ENCODE peak calls at places on chromosomes 1 and 21, in seven cellular contexts. W is GM12878, X is K562, O is HCT116, Y is SK-N-SH, L is H1, V is HepG2. B is an unnamed sample.

GRCh38 chr21:38386967-38387366 is 111.3 kb downstream of the ERG start:
- DNase-seq in Y (no peak), V (no peak), O (no peak), X (no peak), W (no peak), L (no peak), B (no peak)

GRCh38 chr1:200894712-200895447 is at the start of gene INAVA:
- DNase-seq in X (no peak), Y (no peak), V (no peak), O (peak), L (no peak), W (no peak), B (peak)

GRCh38 chr21:33936221-33937038 is 20.8 kb upstream of the ATP5PO start:
- DNase-seq in Y (no peak), W (no peak), X (no peak), L (no peak), V (no peak), O (no peak), B (no peak)

GRCh38 chr1:111052246-111052645 is 87.6 kb downstream of the DRAM2 start:
- DNase-seq in Y (no peak), L (no peak), V (no peak), O (no peak), W (no peak), X (no peak), B (no peak)

GRCh38 chr1:73611681-73612080 is 586.3 kb downstream of the LRRIQ3 start:
- DNase-seq in O (no peak), W (no peak), V (no peak), L (no peak), X (no peak), Y (no peak), B (no peak)

GRCh38 chr21:28776251-28776650 is 216.4 kb downstream of the LTN1 start:
- DNase-seq in O (no peak), X (no peak), Y (no peak), W (no peak), L (no peak), V (no peak), B (no peak)

GRCh38 chr1:8370928-8371327 is 53.0 kb downstream of the SLC45A1 start:
- DNase-seq in W (no peak), Y (no peak), O (no peak), L (no peak), X (no peak), V (no peak), B (no peak)

GRCh38 chr1:46806196-46807020 is 7.6 kb downstream of the CYP4B1 start:
- DNase-seq in W (no peak), Y (no peak), L (no peak), O (no peak), X (no peak), V (no peak), B (peak)

GRCh38 chr1:23727362-23727811 is 15.9 kb upstream of the ELOA start:
- DNase-seq in X (no peak), Y (no peak), W (no peak), V (peak), L (no peak), O (no peak), B (peak)

GRCh38 chr1:21822349-21822748 is 10.3 kb downstream of the LDLRAD2 start:
- DNase-seq in O (no peak), V (no peak), X (peak), Y (peak), L (peak), W (no peak), B (no peak)

GRCh38 chr1:6486433-6487011 is 4.9 kb downstream of the PLEKHG5 start:
- DNase-seq in W (no peak), X (peak), O (peak), V (peak), Y (peak), L (peak), B (peak)

GRCh38 chr1:202192770-202193613 is 607 bp upstream of the LGR6 start:
- DNase-seq in V (peak), L (peak), O (no peak), X (peak), W (no peak), Y (peak), B (peak)

GRCh38 chr1:42798010-42798409 is 13.2 kb downstream of the TMEM269 start:
- DNase-seq in V (no peak), L (no peak), O (no peak), Y (no peak), X (no peak), W (no peak), B (no peak)

GRCh38 chr1:15348648-15349047 is 61.0 kb upstream of the EFHD2 start:
- DNase-seq in V (no peak), O (no peak), W (no peak), L (no peak), X (no peak), Y (no peak), B (no peak)

GRCh38 chr1:91856996-91857395 is 29.0 kb downstream of the TGFBR3 start:
- DNase-seq in X (no peak), Y (no peak), L (no peak), O (no peak), V (no peak), W (no peak), B (no peak)

GRCh38 chr1:10761503-10762152 is 34.8 kb downstream of the CASZ1 start:
- DNase-seq in L (no peak), O (no peak), V (peak), W (no peak), X (no peak), Y (no peak), B (no peak)

DNA sequence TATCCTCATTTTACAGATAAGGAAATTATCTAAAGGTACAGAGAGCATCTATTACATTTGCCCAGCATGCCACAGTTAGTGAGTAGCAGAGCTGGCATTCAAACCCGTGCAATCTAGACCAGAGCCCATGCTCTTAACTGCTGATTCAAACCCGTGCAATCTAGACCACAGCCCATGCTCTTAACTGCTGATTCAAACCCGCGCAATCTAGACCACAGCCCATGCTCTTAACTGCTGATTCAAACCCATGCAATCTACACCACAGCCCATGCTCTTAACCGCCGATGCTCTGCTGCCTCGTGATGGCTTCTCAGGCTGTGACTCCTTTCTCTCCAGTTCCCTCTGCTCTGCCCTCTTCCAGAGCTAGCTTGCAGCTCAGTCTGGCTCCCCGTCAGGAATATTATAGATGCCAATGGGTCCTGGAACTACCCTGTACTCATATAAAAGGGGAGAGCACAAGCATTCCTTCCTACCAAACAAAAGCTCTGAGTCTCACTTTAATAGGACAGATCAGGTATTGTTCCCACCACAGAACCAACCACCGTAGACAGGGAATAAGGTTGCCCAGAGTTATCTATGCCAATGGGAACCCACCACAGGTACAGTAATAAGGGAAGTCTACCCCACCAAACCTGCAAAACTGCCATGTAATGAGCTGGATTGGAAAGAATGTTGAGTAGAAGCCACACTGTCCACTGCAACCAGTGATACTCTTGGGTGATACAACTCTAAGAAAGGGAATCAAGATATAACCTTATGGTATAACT is 78.4 kb downstream of the SMYD3 start:
- DNase-seq in O (peak), W (peak), V (no peak), L (no peak), Y (no peak), X (no peak), B (no peak)
- TF ChIP-seq JUND in O (no peak), W (no peak), V (no peak), L (no peak), Y (peak), X (peak), B (no peak)

GRCh38 chr1:28208818-28209441 is 23.9 kb downstream of the DNAJC8 start:
- DNase-seq in W (peak), Y (peak), X (peak), V (peak), O (peak), L (peak), B (peak)
- TF ChIP-seq JUND in W (no peak), Y (no peak), X (peak), V (no peak), O (no peak), L (no peak), B (no peak)

GRCh38 chr21:14685568-14685967 is 139.5 kb upstream of the SAMSN1 start:
- DNase-seq in X (no peak), O (no peak), L (no peak), V (no peak), W (peak), Y (no peak), B (no peak)

GRCh38 chr21:14688412-14688811 is 142.3 kb upstream of the SAMSN1 start:
- DNase-seq in O (no peak), X (no peak), W (peak), L (no peak), V (no peak), Y (no peak), B (no peak)

GRCh38 chr21:14686466-14687276 is 140.6 kb upstream of the SAMSN1 start:
- DNase-seq in L (no peak), O (no peak), Y (no peak), V (no peak), X (no peak), W (peak), B (no peak)

GRCh38 chr21:14684071-14684470 is 138.0 kb upstream of the SAMSN1 start:
- DNase-seq in W (peak), Y (no peak), X (no peak), L (no peak), V (no peak), O (no peak), B (no peak)

DNA sequence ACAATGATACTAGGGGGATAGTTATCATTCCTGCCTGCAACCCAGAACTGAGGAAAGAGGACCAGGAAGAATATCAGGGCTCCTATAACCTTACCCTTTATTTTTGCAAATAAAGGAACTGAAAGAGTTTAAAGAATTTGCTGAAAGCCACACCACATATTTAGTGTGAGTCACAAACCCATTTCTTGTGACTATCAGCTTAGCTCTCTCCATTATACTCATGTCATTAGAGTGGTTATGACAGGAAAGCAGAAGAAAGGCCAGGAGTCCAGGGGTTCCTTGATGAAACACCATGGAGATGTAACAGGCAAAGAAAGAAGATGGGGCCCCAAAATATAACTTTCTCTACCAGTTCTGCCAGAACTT is 141.1 kb upstream of the SAMSN1 start:
- DNase-seq in V (no peak), X (no peak), L (no peak), O (no peak), Y (no peak), W (peak), B (no peak)
- TF ChIP-seq JUND in V (no peak), X (no peak), L (no peak), O (no peak), Y (no peak), W (peak), B (no peak)

GRCh38 chr1:235586413-235586812 is 63.2 kb downstream of the GNG4 start:
- DNase-seq in V (no peak), W (no peak), O (no peak), L (no peak), Y (no peak), X (no peak), B (no peak)
- TF ChIP-seq JUND in V (no peak), W (no peak), O (no peak), L (no peak), Y (no peak), X (no peak), B (no peak)

GRCh38 chr1:58782308-58783089 is 1.3 kb downstream of the JUN start:
- DNase-seq in L (peak), X (peak), V (no peak), W (no peak), O (no peak), Y (peak), B (peak)

GRCh38 chr1:58783993-58784757 is at the start of gene JUN:
- DNase-seq in W (peak), Y (peak), O (peak), X (peak), V (peak), L (peak), B (peak)

GRCh38 chr1:58781541-58782307 is 2.1 kb downstream of the JUN start:
- DNase-seq in V (no peak), L (peak), X (peak), W (no peak), Y (peak), O (no peak), B (peak)

GRCh38 chr1:58784758-58785423 is 1.0 kb upstream of the JUN start:
- DNase-seq in W (no peak), V (peak), L (peak), Y (peak), O (peak), X (peak), B (peak)

DNA sequence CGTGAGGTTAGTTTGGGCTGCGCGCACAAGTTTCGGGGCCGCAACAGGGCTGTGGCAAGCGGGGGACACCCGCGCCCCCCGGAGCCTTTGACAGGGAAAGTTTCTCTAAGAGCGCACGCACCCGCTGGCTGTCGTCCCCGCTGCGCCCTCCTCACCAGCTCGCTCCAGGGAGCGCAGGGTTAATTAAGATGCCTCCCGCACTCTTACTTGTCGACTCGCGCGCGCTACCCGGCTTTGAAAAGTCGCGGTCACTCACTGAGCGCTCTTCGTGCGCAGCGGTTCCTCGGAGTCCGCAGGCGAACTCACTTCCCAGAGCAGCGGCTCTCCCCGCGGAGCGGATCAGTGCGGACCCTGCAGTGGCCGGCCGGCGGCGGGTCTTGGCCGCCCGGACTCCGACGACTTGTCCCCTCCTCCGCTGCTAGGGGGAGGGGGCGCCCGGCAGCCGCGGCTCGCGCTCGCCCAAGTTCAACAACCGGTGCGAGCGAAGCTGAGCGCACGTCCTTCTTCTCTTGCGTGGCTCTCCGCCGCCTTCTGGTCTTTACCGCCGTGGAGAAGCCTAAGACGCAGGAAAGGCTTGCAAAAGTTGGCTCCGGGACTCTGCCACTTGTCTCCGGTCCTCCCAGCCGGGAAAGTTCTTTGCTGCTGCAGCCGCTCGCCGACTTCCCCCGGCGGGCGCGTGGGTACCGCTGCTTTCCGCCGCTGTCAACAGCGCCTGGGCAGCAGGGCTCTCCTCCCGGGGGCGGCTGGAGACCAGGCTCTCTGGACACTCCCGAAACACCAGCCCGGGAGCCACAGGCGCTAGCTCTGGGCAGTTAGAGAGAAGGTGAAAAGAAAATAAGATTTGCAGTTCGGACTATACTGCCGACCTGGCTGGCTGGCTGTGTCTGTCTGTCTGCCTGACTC is 506 bp downstream of the JUN start:
- DNase-seq in W (no peak), L (peak), O (no peak), X (peak), V (no peak), Y (peak), B (no peak)
- TF ChIP-seq JUND in W (no peak), L (no peak), O (no peak), X (no peak), V (no peak), Y (no peak), B (no peak)

GRCh38 chr1:243973169-243973568 is 77.9 kb upstream of the ZBTB18 start:
- DNase-seq in L (peak), O (no peak), Y (peak), V (no peak), W (no peak), X (no peak), B (no peak)

GRCh38 chr1:243979396-243979795 is 71.7 kb upstream of the ZBTB18 start:
- DNase-seq in W (no peak), Y (peak), V (no peak), L (no peak), O (no peak), X (no peak), B (no peak)

GRCh38 chr1:243977104-243977503 is 74.0 kb upstream of the ZBTB18 start:
- DNase-seq in X (no peak), O (no peak), W (no peak), Y (no peak), L (no peak), V (no peak), B (no peak)

GRCh38 chr1:243970077-243970476 is 81.0 kb upstream of the ZBTB18 start:
- DNase-seq in V (no peak), L (peak), W (no peak), X (no peak), O (no peak), Y (no peak), B (no peak)

DNA sequence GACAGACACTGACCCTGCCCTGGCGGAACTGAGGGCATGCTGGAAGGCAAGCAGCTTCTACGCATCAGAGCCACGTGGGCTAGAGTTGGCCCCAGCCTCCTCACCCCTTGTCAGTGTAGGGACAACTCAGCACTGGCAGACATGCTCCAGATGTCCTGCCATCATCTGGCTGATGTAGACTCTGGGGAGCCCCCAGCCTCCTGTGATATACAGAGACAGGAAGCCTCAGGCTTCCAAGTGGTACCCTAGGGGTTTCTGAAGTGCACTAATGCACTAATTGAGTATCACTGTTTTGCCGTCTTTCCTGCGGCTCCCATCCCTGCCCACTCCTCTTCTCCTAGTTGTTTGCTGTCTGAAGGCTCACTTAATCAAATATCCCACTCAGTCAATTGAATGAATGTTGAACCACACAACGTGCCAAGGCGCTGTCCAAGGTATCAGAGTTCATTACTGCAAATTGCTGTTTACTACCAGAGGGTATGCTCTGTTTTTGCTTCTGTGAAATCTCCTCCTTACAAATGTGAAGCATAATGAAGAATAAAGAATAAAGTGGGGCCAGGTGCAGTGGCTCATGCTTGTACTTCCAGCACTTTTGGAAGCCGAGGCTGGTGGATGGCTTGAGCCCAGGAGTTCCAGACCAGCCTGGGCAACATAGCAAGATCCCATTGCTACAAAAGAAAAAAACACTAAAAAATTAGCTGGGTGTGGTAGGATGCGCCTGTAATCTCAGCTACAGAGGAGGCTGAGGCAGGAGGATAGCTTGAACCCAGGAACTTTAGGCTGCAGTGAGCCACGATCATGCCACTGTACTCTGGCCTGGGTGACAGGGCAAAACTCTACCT is 76.4 kb upstream of the ZBTB18 start:
- DNase-seq in V (no peak), O (no peak), X (no peak), Y (peak), L (peak), W (no peak), B (peak)
- TF ChIP-seq JUND in V (no peak), O (no peak), X (no peak), Y (no peak), L (no peak), W (no peak), B (no peak)

DNA sequence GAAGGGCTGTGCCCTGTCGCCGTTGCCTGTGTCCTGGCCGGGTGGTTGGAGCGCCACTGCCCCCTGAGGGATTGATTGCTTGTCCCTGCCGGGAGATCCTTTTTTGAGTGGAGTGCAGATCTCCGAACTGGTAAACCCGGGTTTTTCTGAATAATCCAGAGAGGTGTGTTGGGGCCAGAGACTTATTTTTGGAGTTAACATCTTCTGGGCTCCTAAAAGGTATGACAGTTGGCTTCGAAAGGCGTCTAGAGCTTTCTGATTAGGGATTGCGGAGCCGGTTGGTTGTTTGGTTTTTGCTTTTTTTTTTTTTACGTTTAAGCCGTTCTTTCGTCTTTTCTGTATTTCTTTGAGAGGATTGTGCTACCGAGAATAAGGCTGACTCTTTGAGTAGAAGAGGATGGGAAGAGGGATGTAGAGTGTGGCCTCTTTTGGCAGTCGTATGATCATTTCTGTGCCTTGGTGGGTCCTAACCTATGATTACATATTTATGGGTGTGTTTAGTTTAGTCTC is 756 bp downstream of the RLF start:
- DNase-seq in V (no peak), L (no peak), W (no peak), O (no peak), X (peak), Y (peak), B (peak)
- TF ChIP-seq JUND in V (no peak), L (no peak), W (no peak), O (no peak), X (no peak), Y (no peak), B (no peak)

GRCh38 chr1:208924958-208925357 is 658.6 kb upstream of the CAMK1G start:
- DNase-seq in W (no peak), L (no peak), X (no peak), O (no peak), Y (no peak), V (no peak), B (no peak)
- TF ChIP-seq JUND in W (no peak), L (no peak), X (no peak), O (no peak), Y (no peak), V (no peak), B (no peak)